ENCODE peak calls at places on chromosomes 6 and 20, in eight cellular contexts. A, H, Q, M, S, Y, Z and O are unnamed samples.

GRCh38 chr6:116533233-116533957 is 12.1 kb downstream of the TRAPPC3L start:
- DNase-seq in A (no peak), H (no peak), Q (peak), M (no peak), S (no peak), Y (no peak), Z (no peak), O (no peak)

GRCh38 chr20:58237318-58238182 is 9.1 kb upstream of the ANKRD60 start:
- DNase-seq in A (no peak), H (peak), Q (no peak), M (no peak), S (no peak), Y (no peak), Z (peak), O (no peak)

GRCh38 chr20:24160563-24161355 is 172.2 kb upstream of the GGTLC1 start:
- DNase-seq in A (peak), H (peak), Q (peak), M (peak), S (peak), Y (peak), Z (peak), O (no peak)

GRCh38 chr20:57652865-57653545 is 32.8 kb upstream of the ZBP1 start:
- DNase-seq in A (no peak), H (no peak), Q (no peak), M (no peak), S (no peak), Y (no peak), Z (no peak), O (no peak)

GRCh38 chr6:149334682-149335160 is 17.2 kb downstream of the TAB2 start:
- DNase-seq in A (no peak), H (peak), Q (no peak), M (no peak), S (no peak), Y (no peak), Z (peak), O (no peak)

GRCh38 chr6:166483026-166483425 is 100.3 kb upstream of the MPC1 start:
- DNase-seq in A (no peak), H (no peak), Q (no peak), M (no peak), S (no peak), Y (peak), Z (no peak), O (no peak)

GRCh38 chr6:43916091-43916923 is 146.3 kb downstream of the VEGFA start:
- DNase-seq in A (no peak), H (peak), Q (no peak), M (peak), S (no peak), Y (no peak), Z (no peak), O (no peak)

GRCh38 chr20:9062066-9062465 is 6.8 kb upstream of the PLCB4 start:
- DNase-seq in A (no peak), H (no peak), Q (no peak), M (no peak), S (no peak), Y (no peak), Z (no peak), O (no peak)

GRCh38 chr20:40251284-40251932 is 437.6 kb downstream of the MAFB start:
- DNase-seq in A (no peak), H (peak), Q (peak), M (peak), S (peak), Y (no peak), Z (no peak), O (no peak)

GRCh38 chr20:44001667-44002596 is 87.3 kb downstream of the TOX2 start:
- DNase-seq in A (no peak), H (no peak), Q (no peak), M (no peak), S (peak), Y (no peak), Z (no peak), O (no peak)

GRCh38 chr6:48061630-48062029 is 49.4 kb downstream of the PTCHD4 start:
- DNase-seq in A (no peak), H (peak), Q (no peak), M (no peak), S (no peak), Y (no peak), Z (peak), O (no peak)

GRCh38 chr20:49936153-49937022 is at the start of gene RNF114:
- DNase-seq in A (peak), H (peak), Q (peak), M (peak), S (peak), Y (peak), Z (peak), O (peak)

GRCh38 chr6:68958327-68958726 is 323.2 kb downstream of the ADGRB3 start:
- DNase-seq in A (no peak), H (peak), Q (no peak), M (no peak), S (no peak), Y (no peak), Z (no peak), O (no peak)

GRCh38 chr6:53294095-53294494 is 54.7 kb downstream of the ELOVL5 start:
- DNase-seq in A (no peak), H (no peak), Q (peak), M (no peak), S (no peak), Y (no peak), Z (no peak), O (peak)

GRCh38 chr6:157613011-157613522 is 210.0 kb upstream of the SNX9 start:
- DNase-seq in A (no peak), H (peak), Q (no peak), M (no peak), S (no peak), Y (no peak), Z (peak), O (no peak)

GRCh38 chr20:58433029-58433657 is 44.1 kb downstream of the VAPB start:
- DNase-seq in A (no peak), H (no peak), Q (no peak), M (no peak), S (no peak), Y (no peak), Z (no peak), O (no peak)

GRCh38 chr6:105164418-105164817 is 15.4 kb downstream of the POPDC3 start:
- DNase-seq in A (no peak), H (peak), Q (no peak), M (no peak), S (no peak), Y (no peak), Z (peak), O (no peak)

GRCh38 chr6:81890846-81891245 is 138.4 kb upstream of the TENT5A start:
- DNase-seq in A (no peak), H (peak), Q (no peak), M (no peak), S (no peak), Y (no peak), Z (peak), O (no peak)

GRCh38 chr6:168035098-168035660 is 37.7 kb downstream of the KIF25 start:
- DNase-seq in A (peak), H (peak), Q (peak), M (peak), S (peak), Y (peak), Z (peak), O (no peak)

GRCh38 chr20:40757087-40757486 is 68.1 kb upstream of the MAFB start:
- DNase-seq in A (no peak), H (no peak), Q (no peak), M (no peak), S (no peak), Y (no peak), Z (no peak), O (no peak)

GRCh38 chr6:15299430-15300131 is 53.7 kb downstream of the JARID2 start:
- DNase-seq in A (peak), H (no peak), Q (no peak), M (no peak), S (peak), Y (peak), Z (no peak), O (peak)

GRCh38 chr6:39416728-39417127 is 94.2 kb upstream of the KCNK16 start:
- DNase-seq in A (no peak), H (peak), Q (no peak), M (no peak), S (no peak), Y (no peak), Z (peak), O (no peak)

GRCh38 chr6:137872071-137872470 is 5.0 kb downstream of the TNFAIP3 start:
- DNase-seq in A (no peak), H (peak), Q (no peak), M (no peak), S (no peak), Y (no peak), Z (peak), O (no peak)

GRCh38 chr6:137870286-137870685 is 3.2 kb downstream of the TNFAIP3 start:
- DNase-seq in A (no peak), H (no peak), Q (no peak), M (no peak), S (no peak), Y (no peak), Z (no peak), O (no peak)

GRCh38 chr6:137869781-137870180 is 2.7 kb downstream of the TNFAIP3 start:
- DNase-seq in A (no peak), H (no peak), Q (no peak), M (no peak), S (no peak), Y (no peak), Z (no peak), O (no peak)

GRCh38 chr6:137870744-137871247 is 3.7 kb downstream of the TNFAIP3 start:
- DNase-seq in A (no peak), H (no peak), Q (no peak), M (no peak), S (no peak), Y (no peak), Z (no peak), O (no peak)

DNA sequence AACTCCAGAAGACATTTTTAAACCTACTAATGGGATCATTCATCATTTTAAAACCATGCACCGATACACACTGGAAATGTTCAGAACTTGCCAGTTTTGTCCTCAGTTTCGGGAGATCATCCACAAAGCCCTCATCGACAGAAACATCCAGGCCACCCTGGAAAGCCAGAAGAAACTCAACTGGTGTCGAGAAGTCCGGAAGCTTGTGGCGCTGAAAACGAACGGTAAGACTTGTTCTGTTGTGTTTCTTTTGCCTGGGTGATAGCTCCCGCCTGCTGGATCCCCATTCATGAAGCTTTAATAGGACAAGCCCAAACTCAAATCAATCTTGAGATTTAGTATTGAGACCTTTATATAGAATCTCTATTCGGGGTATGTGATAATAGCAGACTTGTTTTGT is 4.2 kb downstream of the TNFAIP3 start:
- DNase-seq in A (no peak), H (no peak), Q (no peak), M (no peak), S (no peak), Y (no peak), Z (no peak), O (no peak)
- H3K4me3 ChIP-seq in A (no peak), H (peak), Q (peak), M (no peak), S (no peak), Y (peak), Z (no peak), O (peak)

DNA sequence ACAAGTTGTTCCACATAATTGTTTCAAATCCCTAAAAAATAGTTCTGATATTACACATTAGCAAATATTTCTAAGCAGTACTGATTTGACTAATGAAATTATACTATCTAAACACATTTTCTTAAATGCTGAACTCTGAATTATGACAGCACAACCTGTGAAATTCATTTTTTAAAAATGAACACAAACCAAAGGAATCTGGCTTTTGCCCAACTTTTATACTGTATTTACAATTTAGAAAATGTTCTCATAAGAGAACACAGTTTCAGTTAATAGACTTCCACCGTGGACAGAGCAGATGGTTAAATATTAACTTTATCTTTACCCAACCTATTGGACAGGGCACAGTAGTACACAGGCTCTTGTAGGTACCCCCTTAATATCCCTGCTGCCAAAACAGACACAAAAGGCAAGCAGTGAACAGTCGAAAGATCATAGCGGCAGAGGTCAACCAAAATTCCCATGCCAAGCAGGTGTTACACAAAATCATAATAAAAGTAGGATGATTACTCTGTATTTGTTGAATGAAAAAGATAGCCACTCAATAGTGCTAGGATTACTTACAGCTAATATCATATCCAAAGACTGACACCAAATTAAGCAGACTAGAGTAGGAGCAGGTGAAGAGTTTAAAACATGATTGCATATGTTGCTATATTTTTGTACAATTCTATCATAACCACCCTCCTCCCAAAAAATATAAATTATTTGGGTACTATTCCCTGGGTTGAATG is 122.4 kb downstream of the RNGTT start:
- DNase-seq in A (no peak), H (no peak), Q (no peak), M (no peak), S (no peak), Y (no peak), Z (no peak), O (no peak)
- H3K4me3 ChIP-seq in A (no peak), H (no peak), Q (no peak), M (no peak), S (no peak), Y (no peak), Z (no peak), O (no peak)

DNA sequence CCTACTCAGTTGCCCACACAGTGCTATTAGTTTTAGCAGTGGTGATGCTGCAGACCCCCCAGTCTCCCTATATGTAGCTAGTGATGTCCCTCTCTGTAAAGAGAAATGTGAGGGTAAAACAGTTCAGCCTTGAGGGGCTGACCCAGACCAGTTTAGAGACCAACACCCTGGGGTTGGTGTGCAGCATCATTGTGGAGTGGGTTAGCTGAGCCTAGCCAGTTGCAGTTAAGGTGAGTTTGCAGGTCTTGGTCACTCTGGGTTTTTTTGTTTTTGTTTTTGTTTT is 401 bp upstream of the B3GALT4 start:
- DNase-seq in A (no peak), H (no peak), Q (no peak), M (no peak), S (no peak), Y (no peak), Z (no peak), O (no peak)
- H3K4me3 ChIP-seq in A (peak), H (peak), Q (peak), M (peak), S (peak), Y (peak), Z (peak), O (peak)

GRCh38 chr6:55668625-55669024 is 89.6 kb upstream of the HMGCLL1 start:
- DNase-seq in A (no peak), H (peak), Q (peak), M (no peak), S (no peak), Y (no peak), Z (peak), O (no peak)
- H3K4me3 ChIP-seq in A (no peak), H (no peak), Q (no peak), M (no peak), S (no peak), Y (no peak), Z (no peak), O (no peak)

GRCh38 chr20:33445881-33446615 is 2.5 kb upstream of the SNTA1 start:
- DNase-seq in A (no peak), H (no peak), Q (no peak), M (no peak), S (no peak), Y (no peak), Z (no peak), O (no peak)
- H3K4me3 ChIP-seq in A (no peak), H (no peak), Q (no peak), M (no peak), S (no peak), Y (no peak), Z (no peak), O (no peak)

DNA sequence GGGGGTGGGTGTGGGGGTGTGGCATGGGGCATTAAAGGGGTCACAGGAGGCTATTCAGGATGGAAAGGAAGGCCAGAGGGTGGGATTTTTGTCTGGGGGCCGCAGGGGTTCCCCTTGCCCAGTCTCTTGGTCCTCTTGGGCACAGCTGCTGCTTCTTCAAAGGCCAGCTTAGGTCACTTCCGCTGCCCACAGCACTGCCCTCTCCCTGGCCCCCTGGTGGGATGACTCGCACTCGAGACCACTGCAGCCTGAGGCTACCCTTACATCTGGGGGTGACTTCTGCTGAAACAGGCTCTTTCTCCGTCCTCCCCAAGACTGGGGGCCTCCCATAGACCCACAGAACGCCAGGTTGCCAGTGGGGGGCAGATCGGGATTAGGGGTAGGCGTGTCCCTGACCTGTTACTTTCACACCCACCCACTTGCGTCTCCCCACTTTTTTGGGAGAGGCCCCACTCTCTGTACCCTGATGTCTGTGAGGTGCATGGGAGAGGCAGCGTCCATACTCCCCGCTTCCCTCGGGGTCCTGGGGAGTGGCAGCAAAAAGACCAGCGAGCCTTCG is 1.3 kb downstream of the LKAAEAR1 start:
- DNase-seq in A (no peak), H (no peak), Q (no peak), M (no peak), S (no peak), Y (no peak), Z (no peak), O (no peak)
- H3K4me3 ChIP-seq in A (peak), H (no peak), Q (peak), M (no peak), S (no peak), Y (peak), Z (peak), O (peak)

GRCh38 chr20:32449890-32450401 is 91.8 kb downstream of the ASXL1 start:
- DNase-seq in A (no peak), H (no peak), Q (no peak), M (peak), S (no peak), Y (no peak), Z (no peak), O (no peak)
- H3K4me3 ChIP-seq in A (no peak), H (no peak), Q (no peak), M (no peak), S (no peak), Y (no peak), Z (no peak), O (no peak)

GRCh38 chr6:150686566-150686965 is 86.9 kb downstream of the PLEKHG1 start:
- DNase-seq in A (no peak), H (no peak), Q (no peak), M (no peak), S (no peak), Y (no peak), Z (no peak), O (no peak)

GRCh38 chr6:150683320-150683719 is 83.6 kb downstream of the PLEKHG1 start:
- DNase-seq in A (peak), H (no peak), Q (no peak), M (no peak), S (no peak), Y (peak), Z (no peak), O (no peak)

GRCh38 chr6:150685860-150686259 is 86.2 kb downstream of the PLEKHG1 start:
- DNase-seq in A (peak), H (peak), Q (peak), M (peak), S (peak), Y (no peak), Z (no peak), O (peak)

GRCh38 chr6:150684161-150684560 is 84.5 kb downstream of the PLEKHG1 start:
- DNase-seq in A (no peak), H (no peak), Q (no peak), M (no peak), S (no peak), Y (no peak), Z (no peak), O (no peak)

DNA sequence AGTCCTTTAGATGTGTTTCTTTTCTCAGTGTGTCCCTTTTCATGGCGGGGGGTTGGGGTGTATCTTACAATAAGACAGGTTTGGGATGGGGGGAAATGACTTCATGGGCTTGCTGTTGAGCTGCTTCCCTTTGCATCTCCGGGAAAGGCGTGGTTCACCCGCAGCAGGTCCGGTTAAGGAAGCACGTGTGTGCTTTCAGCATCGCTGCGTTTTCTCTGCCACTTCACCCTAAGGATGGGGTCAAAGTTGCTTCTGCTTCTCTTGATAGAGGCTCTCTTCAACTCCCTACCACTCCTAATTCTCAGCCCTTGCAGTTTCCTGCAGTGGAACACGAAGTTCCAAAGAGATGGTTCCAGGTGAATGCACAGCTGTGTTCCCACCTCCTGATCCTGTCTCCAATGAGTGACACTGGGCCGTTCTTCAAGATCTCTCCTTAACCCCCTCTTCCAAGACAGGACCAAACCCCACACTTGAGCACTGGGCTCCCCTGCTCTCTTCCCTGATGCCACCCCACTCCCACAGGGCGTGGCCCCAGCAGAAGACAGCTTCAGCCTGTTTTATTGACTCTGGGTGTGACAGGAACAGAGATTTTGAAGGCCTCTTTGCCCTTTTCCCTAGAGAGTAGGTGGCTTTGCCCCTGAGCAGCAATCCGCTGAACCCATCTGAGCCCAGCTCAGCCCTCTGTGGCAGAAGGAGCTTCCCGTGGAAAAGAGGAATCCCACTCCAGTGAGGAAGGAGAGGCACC is 85.2 kb downstream of the PLEKHG1 start:
- DNase-seq in A (no peak), H (no peak), Q (no peak), M (no peak), S (peak), Y (no peak), Z (no peak), O (no peak)
- H3K4me3 ChIP-seq in A (peak), H (no peak), Q (no peak), M (no peak), S (no peak), Y (peak), Z (no peak), O (no peak)